ENCODE peak calls at places on chromosomes 12 and 14, in four cellular contexts. R is AG09319, K is A172, T is stomach. Y is an unnamed sample.

GRCh38 chr12:23771230-23771949 is 178.1 kb downstream of the SOX5 start:
- DNase-seq in R (no peak), T (no peak), K (no peak), Y (peak)

GRCh38 chr12:46404225-46404631 is 31.7 kb upstream of the SLC38A2 start:
- DNase-seq in T (no peak), K (peak), R (no peak), Y (no peak)

GRCh38 chr14:73386342-73386741 is 72.0 kb downstream of the NUMB start:
- DNase-seq in T (no peak), R (no peak), K (no peak), Y (no peak)

GRCh38 chr12:107749094-107749493 is 11.8 kb downstream of the PRDM4 start:
- DNase-seq in K (peak), R (no peak), T (no peak), Y (no peak)

GRCh38 chr14:56325251-56325839 is 207.1 kb downstream of the PELI2 start:
- DNase-seq in K (no peak), T (no peak), R (no peak), Y (no peak)

GRCh38 chr14:69076341-69076740 is 76.6 kb downstream of the DCAF5 start:
- DNase-seq in T (no peak), K (no peak), R (no peak), Y (no peak)

GRCh38 chr12:79634957-79635471 is 55.8 kb downstream of the PAWR start:
- DNase-seq in T (no peak), R (no peak), K (no peak), Y (no peak)

GRCh38 chr14:81137316-81137715 is 83.4 kb downstream of the GTF2A1 start:
- DNase-seq in R (peak), T (no peak), K (peak), Y (no peak)

GRCh38 chr12:13982010-13982409 is 608 bp upstream of the GRIN2B start:
- DNase-seq in T (no peak), K (no peak), R (no peak), Y (no peak)

GRCh38 chr12:5200276-5201087 is 156.8 kb downstream of the KCNA5 start:
- DNase-seq in K (peak), T (peak), R (no peak), Y (peak)

GRCh38 chr12:569803-570236 is 93.4 kb downstream of the NINJ2 start:
- DNase-seq in T (peak), K (peak), R (peak), Y (peak)

GRCh38 chr14:90439874-90440442 is 43.1 kb downstream of the CALM1 start:
- DNase-seq in T (no peak), K (peak), R (no peak), Y (no peak)

GRCh38 chr14:67137744-67138371 is 51.4 kb upstream of the GARIN2 start:
- DNase-seq in K (peak), T (no peak), R (no peak), Y (no peak)

GRCh38 chr12:88726806-88727722 is 146.8 kb upstream of the KITLG start:
- DNase-seq in T (no peak), K (no peak), R (no peak), Y (no peak)

GRCh38 chr12:58888131-58888783 is 32.0 kb downstream of the LRIG3 start:
- DNase-seq in R (peak), K (peak), T (peak), Y (peak)

GRCh38 chr12:48025281-48025680 is 21.0 kb upstream of the COL2A1 start:
- DNase-seq in T (no peak), R (no peak), K (no peak), Y (no peak)

GRCh38 chr12:51922762-51923505 is 15.6 kb downstream of the ACVRL1 start:
- DNase-seq in K (peak), T (peak), R (peak), Y (peak)

GRCh38 chr12:30823140-30823669 is 68.5 kb upstream of the CAPRIN2 start:
- DNase-seq in T (peak), K (no peak), R (no peak), Y (peak)

GRCh38 chr12:95742586-95742985 is 48.0 kb downstream of the NTN4 start:
- DNase-seq in K (no peak), T (no peak), R (no peak), Y (no peak)

GRCh38 chr14:96805906-96806305 is 8.7 kb downstream of the VRK1 start:
- DNase-seq in T (no peak), R (no peak), K (no peak), Y (no peak)

GRCh38 chr14:50726372-50727107 is 58.4 kb upstream of the SAV1 start:
- DNase-seq in T (no peak), R (peak), K (peak), Y (no peak)

GRCh38 chr12:7117670-7118069 is 8.7 kb upstream of the C1RL start:
- DNase-seq in K (no peak), T (no peak), R (no peak), Y (no peak)

GRCh38 chr12:3115078-3115477 is 37.9 kb downstream of the TSPAN9 start:
- DNase-seq in R (no peak), K (no peak), T (no peak), Y (no peak)

GRCh38 chr12:23980826-23981225 is 31.4 kb upstream of the SOX5 start:
- DNase-seq in T (no peak), K (no peak), R (no peak), Y (no peak)

GRCh38 chr14:81625343-81625742 is 91.7 kb upstream of the SEL1L start:
- DNase-seq in T (no peak), R (no peak), K (peak), Y (no peak)

GRCh38 chr14:52103416-52103815 is 34.6 kb upstream of the NID2 start:
- DNase-seq in T (no peak), K (no peak), R (no peak), Y (no peak)

GRCh38 chr12:104372048-104372720 is 68.6 kb downstream of the EID3 start:
- DNase-seq in T (no peak), K (peak), R (no peak), Y (no peak)

GRCh38 chr12:69052613-69053408 is 119.8 kb upstream of the CPM start:
- DNase-seq in T (no peak), R (peak), K (peak), Y (no peak)

GRCh38 chr12:45762185-45763110 is 32.9 kb downstream of the ARID2 start:
- DNase-seq in T (no peak), K (peak), R (peak), Y (no peak)

GRCh38 chr12:58639323-58639934 is 280.9 kb downstream of the LRIG3 start:
- DNase-seq in R (no peak), T (no peak), K (peak), Y (no peak)

GRCh38 chr12:74328623-74329022 is 209.0 kb upstream of the ATXN7L3B start:
- DNase-seq in R (no peak), T (no peak), K (peak), Y (no peak)

GRCh38 chr14:24232645-24233537 is at the start of gene GMPR2:
- DNase-seq in T (no peak), R (no peak), K (no peak), Y (peak)

GRCh38 chr14:23433457-23433856 is 2.0 kb downstream of the MYH7 start:
- DNase-seq in R (no peak), T (no peak), K (no peak), Y (no peak)

GRCh38 chr12:121043067-121043466 is 4.0 kb upstream of the OASL start:
- DNase-seq in K (no peak), R (no peak), T (no peak), Y (no peak)

GRCh38 chr14:24741871-24742270 is 107.9 kb upstream of the GZMB start:
- DNase-seq in T (no peak), K (peak), R (no peak), Y (no peak)

GRCh38 chr14:99667045-99667444 is 17.1 kb upstream of the CYP46A1 start:
- DNase-seq in R (no peak), K (no peak), T (no peak), Y (no peak)

GRCh38 chr14:48250575-48250974 is 575.2 kb upstream of the MDGA2 start:
- DNase-seq in K (no peak), R (no peak), T (no peak), Y (no peak)

GRCh38 chr12:100254876-100255275 is 12.0 kb downstream of the DEPDC4 start:
- DNase-seq in T (no peak), R (no peak), K (no peak), Y (no peak)

Y was measured in thyroid gland.